ENCODE peak calls at places on chromosome 19, in eight cellular contexts. K is A172, X is T-helper 1 cell, D is T-helper 9 cell, I is mesendoderm, V is IMR-90, Q is dorsolateral prefrontal cortex, J is tibial artery. L is an unnamed sample.

GRCh38 chr19:18754501-18754900 is 36.6 kb downstream of the COMP start:
- DNase-seq in D (no peak), V (no peak), Q (no peak), K (no peak), X (no peak), J (no peak), I (no peak), L (no peak)

GRCh38 chr19:3404324-3405260 is 38.2 kb downstream of the NFIC start:
- DNase-seq in Q (peak), K (peak), I (no peak), X (no peak), J (peak), V (peak), D (no peak), L (peak)

GRCh38 chr19:34766386-34766785 is 6.6 kb downstream of the ZNF599 start:
- DNase-seq in Q (no peak), I (no peak), X (no peak), V (peak), D (no peak), J (no peak), K (no peak), L (no peak)

GRCh38 chr19:4051175-4052101 is 15.3 kb downstream of the ZBTB7A start:
- DNase-seq in J (no peak), Q (no peak), D (no peak), X (no peak), I (no peak), V (peak), K (peak), L (no peak)

GRCh38 chr19:27794444-27795042 is 1418.4 kb downstream of the UQCRFS1 start:
- DNase-seq in K (peak), Q (peak), D (no peak), I (peak), X (no peak), J (no peak), V (peak), L (peak)

GRCh38 chr19:5623397-5624153 is 692 bp downstream of the SAFB start:
- DNase-seq in K (no peak), I (no peak), D (peak), V (no peak), J (no peak), Q (no peak), X (peak), L (no peak)

GRCh38 chr19:17075860-17076538 is 422 bp downstream of the MYO9B start:
- DNase-seq in K (peak), D (peak), I (peak), V (peak), Q (peak), X (peak), J (no peak), L (peak)

GRCh38 chr19:10727599-10728250 is 9.8 kb downstream of the DNM2 start:
- DNase-seq in K (no peak), V (no peak), I (no peak), Q (peak), X (no peak), D (no peak), J (no peak), L (no peak)